ENCODE peak calls at places on chromosomes 5 and 9, in nine cellular contexts. C is prostate gland, S is BE2C, I is Peyer's patch, N is dorsolateral prefrontal cortex, T is cardiac fibroblast, F is endothelial cell, X is left lung, H is AG04450. O is an unnamed sample.

GRCh38 chr9:133726401-133727276 is 11.5 kb downstream of the SARDH start:
- DNase-seq in N (peak; percentile 36), I (peak; percentile 55), X (peak; percentile 37), F (peak; percentile 67), T (peak; percentile 70), C (peak; percentile 51), H (no peak), S (peak; percentile 82), O (no peak)

GRCh38 chr5:1265026-1265425 is 29.8 kb downstream of the TERT start:
- DNase-seq in T (no peak), F (no peak), H (no peak), S (no peak), I (no peak), X (no peak), C (no peak), N (no peak), O (no peak)

GRCh38 chr5:172503925-172504730 is 49.8 kb upstream of the SH3PXD2B start:
- DNase-seq in S (no peak), T (no peak), C (peak; percentile 2), N (no peak), F (no peak), H (no peak), X (peak; percentile 34), I (peak; percentile 53), O (no peak)

GRCh38 chr9:131404581-131404980 is 10.7 kb downstream of the PRRC2B start:
- DNase-seq in N (no peak), C (no peak), F (no peak), I (no peak), S (no peak), H (no peak), X (no peak), T (no peak), O (no peak)

GRCh38 chr9:129550199-129550839 is 70.6 kb downstream of the C9orf50 start:
- DNase-seq in S (peak; percentile 74), N (peak; percentile 74), X (peak; percentile 76), T (peak; percentile 55), H (no peak), I (peak; percentile 71), C (peak; percentile 78), F (peak; percentile 56), O (peak; percentile 31)

GRCh38 chr5:146007973-146008372 is 71.6 kb downstream of the SH3RF2 start:
- DNase-seq in X (no peak), F (no peak), I (no peak), S (no peak), C (no peak), N (no peak), H (no peak), T (no peak), O (no peak)

GRCh38 chr5:173953528-173954090 is 35.4 kb upstream of the C5orf47 start:
- DNase-seq in I (no peak), F (no peak), S (no peak), H (peak; percentile 43), C (no peak), N (no peak), T (peak; percentile 32), X (no peak), O (no peak)

GRCh38 chr5:158414780-158415179 is 555.8 kb upstream of the CLINT1 start:
- DNase-seq in I (no peak), F (no peak), N (no peak), S (no peak), H (peak; percentile 39), C (no peak), X (no peak), T (peak; percentile 62), O (no peak)

GRCh38 chr9:12876872-12877271 is 102.1 kb downstream of the LURAP1L start:
- DNase-seq in X (no peak), I (no peak), N (no peak), T (peak; percentile 28), F (no peak), C (no peak), S (no peak), H (no peak), O (no peak)

GRCh38 chr5:32805966-32806626 is 95.0 kb downstream of the NPR3 start:
- DNase-seq in N (no peak), H (peak; percentile 51), I (no peak), X (no peak), C (no peak), F (no peak), S (no peak), T (peak; percentile 92), O (no peak)

GRCh38 chr5:14326035-14326909 is 183.1 kb downstream of the TRIO start:
- DNase-seq in H (no peak), I (no peak), C (no peak), X (no peak), S (peak; percentile 65), N (no peak), F (peak; percentile 10), T (no peak), O (no peak)

GRCh38 chr5:132086277-132086794 is 12.7 kb downstream of the CSF2 start:
- DNase-seq in H (peak; percentile 83), F (no peak), T (peak; percentile 98), C (no peak), I (peak; percentile 44), N (no peak), X (peak; percentile 55), S (peak; percentile 91), O (peak; percentile 23)

GRCh38 chr5:140011297-140011802 is 31.7 kb downstream of the NRG2 start:
- DNase-seq in F (no peak), T (peak; percentile 26), I (no peak), S (no peak), X (no peak), N (no peak), H (no peak), C (no peak), O (no peak)

GRCh38 chr9:33752130-33752637 is 43.2 kb upstream of the PRSS3 start:
- DNase-seq in F (no peak), T (no peak), S (no peak), H (no peak), C (no peak), N (no peak), X (no peak), I (peak; percentile 72), O (no peak)

GRCh38 chr9:83596899-83597504 is 25.9 kb upstream of the IDNK start:
- DNase-seq in S (peak; percentile 62), T (peak; percentile 59), I (no peak), N (no peak), C (no peak), X (no peak), F (peak; percentile 63), H (no peak), O (no peak)

GRCh38 chr9:136511670-136512592 is 29.1 kb upstream of the SEC16A start:
- DNase-seq in T (peak; percentile 47), S (no peak), C (no peak), X (peak; percentile 51), N (peak; percentile 70), H (no peak), I (no peak), F (peak; percentile 73), O (no peak)

GRCh38 chr9:96686638-96687335 is 31.7 kb upstream of the PRXL2C start:
- DNase-seq in H (no peak), X (peak; percentile 83), T (peak; percentile 69), N (peak; percentile 59), C (peak; percentile 68), F (peak; percentile 80), I (peak; percentile 73), S (peak; percentile 26), O (peak; percentile 64)

GRCh38 chr5:134555889-134556311 is 30.4 kb downstream of the JADE2 start:
- DNase-seq in C (no peak), X (peak; percentile 63), I (no peak), N (no peak), H (no peak), T (peak; percentile 62), S (peak; percentile 86), F (peak; percentile 48), O (peak; percentile 91)
- TF ChIP-seq CTCF in C (no peak), X (no peak), I (no peak), N (no peak), H (peak; percentile 5), T (no peak), S (no peak), F (no peak), O (no peak)

GRCh38 chr9:6739218-6739617 is 18.6 kb upstream of the KDM4C start:
- DNase-seq in N (no peak), T (peak; percentile 26), C (no peak), I (no peak), S (no peak), H (no peak), X (no peak), F (no peak), O (no peak)
- TF ChIP-seq CTCF in N (no peak), T (peak; percentile 11), C (peak; percentile 26), I (peak; percentile 69), S (peak; percentile 39), H (peak; percentile 28), X (peak; percentile 14), F (peak; percentile 27), O (peak; percentile 49)

GRCh38 chr5:43287493-43287892 is 25.7 kb downstream of the HMGCS1 start:
- DNase-seq in X (no peak), I (no peak), C (no peak), N (no peak), H (no peak), T (no peak), F (no peak), S (no peak), O (no peak)

GRCh38 chr5:43279548-43280274 is 33.5 kb downstream of the HMGCS1 start:
- DNase-seq in F (no peak), I (no peak), X (no peak), N (no peak), C (no peak), S (no peak), T (no peak), H (no peak), O (no peak)

GRCh38 chr5:43286623-43287022 is 26.6 kb downstream of the HMGCS1 start:
- DNase-seq in H (no peak), T (no peak), F (no peak), X (no peak), C (no peak), S (no peak), N (no peak), I (no peak), O (no peak)

DNA sequence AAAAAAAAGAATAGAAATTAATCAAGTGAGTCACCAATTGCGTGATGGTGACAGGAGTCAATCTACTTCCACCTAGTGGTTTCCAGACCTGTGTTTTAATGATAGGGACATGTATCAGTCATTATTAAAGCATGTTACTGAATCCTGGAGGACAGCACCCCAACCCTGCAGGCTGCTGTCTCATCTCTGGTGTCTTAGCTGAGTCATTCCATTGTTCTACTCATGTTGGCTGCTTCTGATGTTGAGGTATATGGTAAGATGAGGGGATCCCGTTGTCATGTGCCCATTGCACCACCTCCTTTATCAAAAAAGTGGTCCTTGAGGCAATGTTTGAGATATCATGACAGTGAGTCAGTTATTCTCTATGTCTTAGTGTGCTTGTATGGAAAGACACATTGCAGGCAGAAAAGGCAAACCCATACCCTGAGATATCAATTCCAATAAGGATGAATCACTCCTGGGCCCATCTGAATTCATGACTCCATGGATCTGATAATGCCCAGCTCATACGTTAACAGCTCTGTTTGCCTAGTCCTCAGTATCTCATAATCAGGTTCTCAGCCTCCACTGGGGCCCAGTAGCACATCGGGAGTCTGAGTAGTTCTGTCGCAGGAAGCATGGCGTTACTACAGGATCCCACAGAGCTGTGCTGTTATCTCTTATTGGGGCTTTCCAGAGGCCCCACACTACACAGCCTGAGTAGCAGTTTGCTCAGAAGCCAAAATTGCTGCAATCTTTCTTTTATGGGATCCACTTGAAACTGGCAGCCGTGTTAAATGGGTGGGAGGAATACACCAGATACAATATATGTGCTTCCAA is 31.2 kb downstream of the HMGCS1 start:
- DNase-seq in T (peak; percentile 49), H (no peak), F (no peak), C (no peak), X (no peak), I (no peak), N (no peak), S (peak; percentile 15), O (no peak)
- TF ChIP-seq CTCF in T (no peak), H (no peak), F (no peak), C (no peak), X (no peak), I (no peak), N (no peak), S (no peak), O (no peak)

GRCh38 chr9:121744002-121744686 is 92.7 kb downstream of the DAB2IP start:
- DNase-seq in H (no peak), X (peak; percentile 57), I (peak; percentile 75), S (peak; percentile 72), N (peak; percentile 62), C (peak; percentile 81), F (no peak), T (peak; percentile 45), O (no peak)
- TF ChIP-seq CTCF in H (peak; percentile 34), X (peak; percentile 35), I (peak; percentile 70), S (peak; percentile 75), N (peak; percentile 15), C (peak; percentile 70), F (no peak), T (peak; percentile 46), O (no peak)